ENCODE peak calls at places on chromosomes 2 and 18, in five cellular contexts. L, Y, P, F and Z are unnamed samples.

GRCh38 chr2:71963295-71963694 is 184.4 kb downstream of the CYP26B1 start:
- DNase-seq in L (no peak), Y (no peak), P (no peak), F (no peak), Z (no peak)

GRCh38 chr2:144886847-144887246 is 366.9 kb upstream of the ZEB2 start:
- DNase-seq in L (no peak), Y (peak), P (peak), F (peak), Z (no peak)

GRCh38 chr2:460861-461260 is 173.0 kb upstream of the ALKAL2 start:
- DNase-seq in L (peak), Y (no peak), P (no peak), F (no peak), Z (no peak)

GRCh38 chr2:122451040-122451439 is 695.6 kb downstream of the TSN start:
- DNase-seq in L (no peak), Y (no peak), P (no peak), F (no peak), Z (no peak)

GRCh38 chr2:42841344-42841743 is 49.0 kb upstream of the HAAO start:
- DNase-seq in L (no peak), Y (peak), P (no peak), F (no peak), Z (no peak)

GRCh38 chr2:97861177-97861576 is 134.6 kb downstream of the TMEM131 start:
- DNase-seq in L (no peak), Y (no peak), P (no peak), F (no peak), Z (no peak)

GRCh38 chr2:201852462-201852861 is 46.1 kb downstream of the CDK15 start:
- DNase-seq in L (no peak), Y (no peak), P (no peak), F (no peak), Z (no peak)

GRCh38 chr18:43213816-43214215 is 63.5 kb downstream of the SYT4 start:
- DNase-seq in L (no peak), Y (no peak), P (no peak), F (no peak), Z (no peak)

GRCh38 chr2:241914542-241914941 is 45.0 kb downstream of the RTP5 start:
- DNase-seq in L (no peak), Y (peak), P (peak), F (no peak), Z (no peak)

GRCh38 chr2:164913640-164914346 is 41.5 kb downstream of the SLC38A11 start:
- DNase-seq in L (no peak), Y (no peak), P (no peak), F (no peak), Z (no peak)

GRCh38 chr18:79399275-79400081 is 3.7 kb downstream of the NFATC1 start:
- DNase-seq in L (no peak), Y (no peak), P (peak), F (no peak), Z (no peak)

GRCh38 chr2:45205480-45205879 is 196.2 kb upstream of the SIX2 start:
- DNase-seq in L (no peak), Y (no peak), P (no peak), F (no peak), Z (no peak)

GRCh38 chr2:239323473-239323872 is 77.3 kb downstream of the HDAC4 start:
- DNase-seq in L (no peak), Y (peak), P (no peak), F (no peak), Z (no peak)

GRCh38 chr2:112706170-112706664 is 14.6 kb upstream of the NT5DC4 start:
- DNase-seq in L (no peak), Y (no peak), P (peak), F (no peak), Z (peak)

GRCh38 chr2:197152451-197153228 is 157.9 kb downstream of the ANKRD44 start:
- DNase-seq in L (no peak), Y (no peak), P (peak), F (no peak), Z (no peak)

GRCh38 chr2:27715318-27716165 is 51.9 kb downstream of the SLC4A1AP start:
- DNase-seq in L (no peak), Y (peak), P (peak), F (no peak), Z (no peak)

GRCh38 chr18:3088444-3088843 is 75.5 kb upstream of the LPIN2 start:
- DNase-seq in L (no peak), Y (no peak), P (no peak), F (no peak), Z (no peak)

GRCh38 chr2:44884677-44885076 is 56.8 kb upstream of the SIX3 start:
- DNase-seq in L (no peak), Y (no peak), P (no peak), F (no peak), Z (no peak)

GRCh38 chr2:31384351-31384750 is 30.2 kb downstream of the XDH start:
- DNase-seq in L (no peak), Y (no peak), P (no peak), F (no peak), Z (no peak)

GRCh38 chr18:58351776-58352175 is 277.1 kb downstream of the ALPK2 start:
- DNase-seq in L (no peak), Y (no peak), P (no peak), F (no peak), Z (no peak)

GRCh38 chr2:112622528-112622849 is 23.2 kb upstream of the SLC20A1 start:
- DNase-seq in L (no peak), Y (no peak), P (no peak), F (no peak), Z (no peak)

GRCh38 chr2:86241611-86242010 is 42.4 kb downstream of the MRPL35 start:
- DNase-seq in L (no peak), Y (no peak), P (no peak), F (no peak), Z (no peak)

GRCh38 chr18:3966246-3966984 is 488.7 kb downstream of the DLGAP1 start:
- DNase-seq in L (no peak), Y (no peak), P (no peak), F (no peak), Z (no peak)

GRCh38 chr2:15313657-15314056 is 247.5 kb downstream of the NBAS start:
- DNase-seq in L (no peak), Y (no peak), P (no peak), F (no peak), Z (no peak)

GRCh38 chr2:72143441-72144356 is 4.0 kb downstream of the CYP26B1 start:
- DNase-seq in L (no peak), Y (peak), P (peak), F (no peak), Z (no peak)

GRCh38 chr2:18830962-18831361 is 241.6 kb upstream of the NT5C1B start:
- DNase-seq in L (no peak), Y (no peak), P (no peak), F (no peak), Z (no peak)

GRCh38 chr2:55150834-55151233 is 81.3 kb downstream of the CLHC1 start:
- DNase-seq in L (no peak), Y (no peak), P (no peak), F (no peak), Z (no peak)

GRCh38 chr2:134375935-134376334 is 122.1 kb downstream of the MGAT5 start:
- DNase-seq in L (peak), Y (peak), P (no peak), F (no peak), Z (peak)

GRCh38 chr2:68357608-68358337 is 7.3 kb upstream of the PLEK start:
- DNase-seq in L (peak), Y (peak), P (no peak), F (no peak), Z (no peak)

GRCh38 chr2:54454922-54455583 is 1.1 kb upstream of the SPTBN1 start:
- DNase-seq in L (no peak), Y (peak), P (peak), F (no peak), Z (peak)

GRCh38 chr2:228458364-228458763 is 276.9 kb upstream of the SPHKAP start:
- DNase-seq in L (no peak), Y (no peak), P (no peak), F (no peak), Z (no peak)

GRCh38 chr18:413263-413662 is 87.2 kb downstream of the COLEC12 start:
- DNase-seq in L (no peak), Y (no peak), P (no peak), F (no peak), Z (no peak)

GRCh38 chr18:75624836-75625235 is 197.3 kb upstream of the SMIM21 start:
- DNase-seq in L (no peak), Y (no peak), P (no peak), F (no peak), Z (no peak)

GRCh38 chr2:28654981-28655322 is 96.7 kb upstream of the PPP1CB start:
- DNase-seq in L (peak), Y (peak), P (no peak), F (no peak), Z (no peak)

GRCh38 chr2:86621290-86621943 is 2.2 kb downstream of the RNF103 start:
- DNase-seq in L (no peak), Y (no peak), P (no peak), F (no peak), Z (no peak)

GRCh38 chr2:118251427-118251826 is 163.2 kb downstream of the INSIG2 start:
- DNase-seq in L (no peak), Y (no peak), P (no peak), F (no peak), Z (no peak)

GRCh38 chr2:129178356-129178755 is 801.1 kb upstream of the RAB6C start:
- DNase-seq in L (no peak), Y (no peak), P (peak), F (peak), Z (peak)

DNA sequence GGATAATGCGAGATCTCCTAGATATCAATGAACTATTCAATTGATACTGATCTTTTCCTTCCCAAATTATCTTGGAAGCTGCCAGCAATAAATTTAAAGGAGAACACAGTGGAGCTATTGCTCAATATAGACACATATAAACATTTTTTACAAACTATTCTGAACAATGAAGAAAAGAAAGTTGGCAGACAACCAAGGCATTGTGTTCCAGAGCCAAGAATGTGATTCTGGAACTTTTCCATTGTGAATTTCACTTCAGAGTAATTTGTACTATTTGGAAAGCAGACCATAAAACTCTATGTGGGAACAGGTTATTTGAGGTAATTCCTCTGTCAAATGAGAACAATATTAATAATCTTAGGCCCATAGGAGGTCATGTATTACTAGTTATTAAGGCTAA is 588.2 kb downstream of the IRS1 start:
- DNase-seq in L (no peak), Y (no peak), P (no peak), F (no peak), Z (no peak)
- H3K27ac ChIP-seq in L (no peak), Y (no peak), P (no peak), F (no peak), Z (no peak)

GRCh38 chr18:77103181-77103875 is 29.3 kb downstream of the MBP start:
- DNase-seq in L (no peak), Y (no peak), P (no peak), F (no peak), Z (no peak)
- H3K27ac ChIP-seq in L (peak), Y (peak), P (no peak), F (peak), Z (no peak)

DNA sequence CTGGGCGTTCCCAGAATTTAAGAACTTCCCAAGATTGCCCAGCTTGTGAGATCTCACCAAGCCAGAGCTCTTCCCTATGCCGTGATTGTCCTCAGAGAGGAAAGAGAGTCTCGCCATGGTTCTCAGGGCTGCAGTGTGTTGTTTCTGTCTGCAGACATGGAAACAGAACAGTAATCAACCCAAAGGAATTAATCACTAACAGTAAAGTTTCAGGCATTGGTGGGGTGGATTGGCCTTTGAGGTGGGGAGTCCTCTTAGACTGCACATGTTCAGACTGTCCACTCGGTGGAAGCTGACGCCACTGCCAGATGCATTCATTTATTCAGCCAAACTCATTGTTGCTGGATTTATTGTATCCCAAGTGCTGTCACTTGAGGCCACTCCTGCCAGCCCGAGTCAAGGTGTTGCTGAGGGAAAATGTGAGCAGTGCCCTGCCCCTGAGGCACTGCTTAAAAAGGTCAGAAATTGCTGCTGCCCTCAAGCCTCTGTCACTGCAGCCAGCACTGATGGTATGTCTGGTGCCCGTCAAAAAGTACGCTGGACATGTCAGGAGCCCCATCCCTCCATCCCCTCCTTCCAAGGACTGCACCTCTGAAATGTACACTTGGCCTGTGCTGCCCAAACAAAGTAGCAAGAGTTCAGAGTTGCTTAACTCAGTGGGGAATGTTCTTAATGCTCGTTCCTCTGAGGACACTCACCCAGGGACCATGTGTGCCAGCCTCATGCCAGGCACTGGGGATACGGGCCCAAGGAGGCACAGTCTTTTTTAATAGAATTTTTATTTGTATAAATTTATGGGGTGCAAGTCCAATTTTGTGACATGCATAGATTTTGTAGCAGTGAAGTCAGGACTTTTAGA is 201.0 kb downstream of the GLI2 start:
- DNase-seq in L (no peak), Y (no peak), P (no peak), F (no peak), Z (no peak)
- H3K27ac ChIP-seq in L (peak), Y (no peak), P (no peak), F (peak), Z (no peak)

GRCh38 chr2:216170362-216170761 is 61.2 kb downstream of the XRCC5 start:
- DNase-seq in L (no peak), Y (no peak), P (no peak), F (no peak), Z (no peak)

GRCh38 chr2:216172493-216172892 is 63.3 kb downstream of the XRCC5 start:
- DNase-seq in L (no peak), Y (no peak), P (no peak), F (no peak), Z (no peak)

GRCh38 chr2:216169087-216169486 is 59.9 kb downstream of the XRCC5 start:
- DNase-seq in L (no peak), Y (no peak), P (no peak), F (no peak), Z (no peak)

DNA sequence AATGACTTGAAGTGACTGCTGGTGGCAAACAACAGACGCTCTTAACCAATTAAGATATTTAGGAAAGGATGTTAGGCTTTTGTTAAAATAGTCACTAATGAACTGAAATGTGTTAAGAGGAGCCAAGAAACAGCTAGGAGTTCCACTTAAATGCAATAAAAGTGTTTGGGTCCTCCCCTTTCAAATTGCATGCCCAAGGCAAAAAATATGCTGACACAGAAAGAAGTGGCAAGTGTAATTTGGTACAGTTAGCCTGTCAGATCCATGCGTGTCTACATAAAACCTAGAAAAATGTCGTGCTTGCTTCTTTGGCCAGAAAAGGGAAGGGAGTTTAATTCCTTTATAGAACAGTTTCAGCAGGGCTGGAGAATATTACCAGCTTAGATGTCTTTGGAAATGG is 61.9 kb downstream of the XRCC5 start:
- DNase-seq in L (no peak), Y (no peak), P (no peak), F (no peak), Z (no peak)
- H3K27ac ChIP-seq in L (no peak), Y (no peak), P (no peak), F (no peak), Z (no peak)

DNA sequence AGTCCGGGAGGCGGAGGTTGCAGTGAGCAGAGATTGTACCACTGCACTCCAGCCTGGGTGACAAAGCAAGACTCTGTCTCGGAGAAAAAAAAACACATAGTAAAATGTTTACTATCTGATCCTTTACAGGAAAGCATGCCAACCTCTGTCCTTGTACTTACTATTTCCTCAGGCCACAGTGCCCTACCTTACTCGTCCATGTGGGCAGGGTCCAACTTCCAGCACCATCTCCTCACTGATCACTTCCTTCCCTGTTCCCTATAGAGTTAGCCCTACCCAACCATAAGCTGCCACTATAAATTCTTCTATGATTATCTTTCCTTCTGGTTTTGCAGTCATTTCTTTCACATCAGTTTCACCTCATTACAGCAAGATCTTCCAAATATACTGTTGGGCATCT is 136.2 kb downstream of the MYO5B start:
- DNase-seq in L (peak), Y (no peak), P (no peak), F (no peak), Z (no peak)
- H3K27ac ChIP-seq in L (peak), Y (no peak), P (no peak), F (no peak), Z (no peak)

DNA sequence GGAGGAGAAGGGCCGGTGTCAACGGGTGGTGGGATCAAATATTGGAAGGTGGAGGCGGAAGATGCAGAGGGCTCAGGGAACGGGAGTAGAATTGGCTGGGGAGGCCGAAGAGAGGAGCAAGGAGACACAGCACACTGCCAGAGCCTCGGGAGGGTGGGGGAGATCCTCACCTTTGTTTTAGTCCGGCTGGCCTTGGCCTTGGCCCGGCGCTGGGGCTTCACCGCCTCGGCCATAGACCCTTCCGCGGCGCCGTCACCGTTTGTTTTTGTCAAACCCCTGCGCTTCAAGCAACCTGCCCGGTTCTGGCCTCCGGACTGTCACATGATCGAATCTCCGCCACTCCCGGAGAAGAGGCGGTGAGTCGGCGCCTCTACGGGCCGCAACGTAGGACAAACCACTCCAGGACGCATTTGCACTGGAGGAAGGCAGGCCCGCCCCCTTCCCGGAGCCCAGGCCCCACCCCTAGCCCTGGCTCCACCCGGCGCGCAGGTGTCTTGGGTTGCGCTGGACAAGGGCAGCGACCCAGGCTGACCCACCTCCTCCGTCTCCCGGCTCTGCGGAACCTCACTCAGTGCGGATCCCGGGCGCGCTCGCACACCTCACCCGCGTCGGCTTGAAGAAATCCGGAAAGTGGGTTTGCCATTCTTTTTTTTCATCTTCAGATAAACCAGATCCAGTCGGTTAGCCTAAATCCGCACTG is at the start of gene EPG5:
- DNase-seq in L (peak), Y (peak), P (peak), F (peak), Z (peak)
- H3K27ac ChIP-seq in L (peak), Y (peak), P (no peak), F (peak), Z (peak)

GRCh38 chr2:205802069-205802468 is 119.8 kb downstream of the NRP2 start:
- DNase-seq in L (no peak), Y (no peak), P (no peak), F (no peak), Z (no peak)
- H3K27ac ChIP-seq in L (peak), Y (peak), P (no peak), F (no peak), Z (no peak)

GRCh38 chr18:32438173-32438572 is 32.5 kb downstream of the GAREM1 start:
- DNase-seq in L (no peak), Y (no peak), P (no peak), F (no peak), Z (no peak)
- H3K27ac ChIP-seq in L (no peak), Y (no peak), P (peak), F (peak), Z (peak)

DNA sequence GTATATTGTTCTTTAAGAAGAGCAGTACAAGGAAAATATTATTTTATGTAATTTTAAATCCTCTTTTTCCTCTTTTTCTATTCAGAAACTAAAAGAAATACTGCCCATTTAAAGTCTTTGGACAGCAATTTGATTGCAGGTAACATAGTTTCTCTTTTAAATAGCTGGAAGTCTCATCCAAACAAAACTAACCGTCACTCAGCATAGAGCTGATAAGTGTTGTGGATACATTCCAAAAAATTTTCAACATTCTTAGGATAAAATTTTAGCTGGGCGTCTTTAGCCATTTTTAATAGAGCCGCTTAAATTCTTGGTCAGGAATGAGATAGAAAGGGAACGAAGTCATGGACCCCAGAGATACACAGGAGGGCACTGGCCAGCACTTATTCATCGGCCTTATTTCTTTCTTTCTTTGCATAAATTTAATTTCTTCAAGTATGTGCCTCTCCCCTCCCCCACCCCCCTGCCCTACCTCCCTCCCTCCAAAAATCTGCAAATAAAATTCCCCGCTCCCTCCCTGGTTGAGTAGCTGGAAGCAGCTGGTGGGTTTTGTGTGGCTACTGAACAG is 81.7 kb downstream of the GBX2 start:
- DNase-seq in L (no peak), Y (no peak), P (no peak), F (no peak), Z (no peak)
- H3K27ac ChIP-seq in L (no peak), Y (no peak), P (no peak), F (no peak), Z (no peak)